ENCODE peak calls at places on chromosomes 1 and 21, in four cellular contexts. Z is heart right ventricle, S is cardiac muscle cell, L is body of pancreas. X is an unnamed sample.

GRCh38 chr21:28111151-28111619 is 881.5 kb downstream of the LTN1 start:
- DNase-seq in L (peak; percentile 54), S (peak; percentile 98), Z (peak; percentile 83), X (no peak)

GRCh38 chr1:161131721-161132409 is 602 bp downstream of the DEDD start:
- DNase-seq in Z (no peak), S (no peak), L (no peak), X (no peak)

GRCh38 chr1:33436557-33437296 is 5.8 kb upstream of the PHC2 start:
- DNase-seq in L (no peak), S (no peak), Z (no peak), X (no peak)

GRCh38 chr1:96028071-96028470 is 693.5 kb upstream of the PTBP2 start:
- DNase-seq in Z (no peak), S (no peak), L (no peak), X (no peak)

GRCh38 chr1:3684031-3684430 is 31.7 kb downstream of the TP73 start:
- DNase-seq in L (no peak), Z (no peak), S (peak; percentile 32), X (no peak)

GRCh38 chr1:61124691-61125090 is 42.3 kb downstream of the NFIA start:
- DNase-seq in L (peak; percentile 13), Z (peak; percentile 51), S (no peak), X (no peak)

GRCh38 chr1:62407398-62408009 is 29.3 kb upstream of the USP1 start:
- DNase-seq in Z (peak; percentile 38), S (peak; percentile 73), L (no peak), X (no peak)

GRCh38 chr21:15564907-15565306 is 164.9 kb upstream of the USP25 start:
- DNase-seq in L (no peak), Z (no peak), S (peak; percentile 15), X (no peak)

GRCh38 chr1:77430966-77431735 is 149.3 kb downstream of the AK5 start:
- DNase-seq in Z (no peak), L (no peak), S (peak; percentile 37), X (no peak)

GRCh38 chr1:7615138-7615537 is 156.0 kb upstream of the VAMP3 start:
- DNase-seq in Z (no peak), S (no peak), L (no peak), X (no peak)

GRCh38 chr21:34812510-34813265 is 143.9 kb downstream of the CLIC6 start:
- DNase-seq in S (peak; percentile 58), Z (no peak), L (no peak), X (no peak)
- H3K27ac ChIP-seq in S (no peak overlapping the region), Z (no peak overlapping the region), L (no peak overlapping the region), X (no peak overlapping the region)

DNA sequence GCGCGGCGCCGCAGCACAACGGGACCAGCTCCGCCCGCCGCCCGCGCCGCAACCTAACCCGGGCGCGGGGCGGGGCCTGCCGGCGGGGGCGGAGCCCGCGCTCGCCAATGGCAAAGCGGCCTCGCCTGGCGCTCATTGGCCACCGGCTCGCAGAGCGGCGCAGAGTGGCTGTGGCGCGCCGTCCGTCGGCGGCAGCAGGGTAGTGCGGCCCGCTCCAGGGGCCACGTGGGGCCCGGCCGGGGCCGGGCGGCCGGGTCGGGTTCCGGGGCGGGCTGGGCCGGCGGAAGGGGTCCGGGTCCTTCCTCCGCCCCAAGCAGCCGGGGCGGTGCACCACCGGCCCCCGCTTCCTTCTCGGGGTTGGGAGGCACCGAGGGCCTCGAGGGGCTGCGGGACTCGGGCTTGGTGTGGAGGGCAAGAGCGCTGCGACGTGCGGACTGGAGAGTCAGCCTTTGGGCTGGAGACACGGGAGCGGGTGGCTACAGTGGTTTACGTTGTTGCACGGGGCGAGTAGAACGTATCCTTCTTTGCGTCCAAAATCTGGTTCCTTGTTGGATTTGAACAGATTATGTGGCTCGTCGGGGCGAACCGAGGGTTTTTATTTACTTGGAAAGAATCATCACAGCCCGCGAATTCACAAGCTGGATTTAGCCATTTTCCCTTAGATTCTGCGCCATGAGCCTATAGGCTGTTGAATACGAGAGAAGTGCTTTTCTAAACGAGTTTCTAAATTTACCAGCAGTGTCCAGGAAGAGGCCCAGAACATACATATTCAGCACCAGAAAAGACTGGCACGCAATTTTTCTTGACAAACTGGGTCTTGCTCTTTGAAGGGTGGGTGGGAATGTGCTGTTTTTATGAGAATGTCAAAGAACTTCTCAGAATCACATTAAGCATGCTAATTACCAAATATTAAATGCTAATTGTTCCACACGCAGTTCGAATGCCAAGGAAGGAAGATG is at the start of gene SRM:
- DNase-seq in Z (peak; percentile 87), S (peak; percentile 94), L (peak; percentile 94), X (peak; percentile 69)
- TF ChIP-seq CTCF in Z (peak; percentile 67), S (peak; percentile 18), L (peak; percentile 47), X (peak; percentile 33)

DNA sequence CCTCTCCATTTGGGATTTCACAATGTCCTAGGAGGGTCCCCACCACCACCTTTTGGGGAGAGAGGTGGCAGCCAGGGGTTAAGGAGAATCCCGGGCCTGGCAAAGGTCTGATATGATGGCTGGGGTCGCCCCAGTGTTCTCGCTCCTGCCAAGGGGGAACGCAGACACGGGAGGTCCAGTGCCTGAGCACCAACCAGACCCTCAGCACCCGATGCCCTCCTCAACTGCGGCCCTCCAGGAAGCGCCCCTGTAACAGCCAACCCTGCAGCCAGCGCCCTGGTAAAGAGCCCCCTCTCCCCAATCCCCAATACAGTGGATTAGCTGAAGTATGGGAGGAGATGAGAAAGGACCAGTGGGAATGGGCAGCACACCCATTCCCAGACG is 10.4 kb downstream of the ADAMTSL4 start:
- DNase-seq in Z (no peak), S (no peak), L (no peak), X (no peak)
- H3K4me1 ChIP-seq in Z (peaks cover 53% of the 10 kb centered on the region), S (peaks cover 29% of the 10 kb centered on the region), L (peaks cover 53% of the 10 kb centered on the region), X (peaks cover 57% of the 10 kb centered on the region)

GRCh38 chr21:25636727-25637126 is 2.3 kb upstream of the JAM2 start:
- DNase-seq in Z (no peak), L (no peak), S (no peak), X (no peak)
- H3K27ac ChIP-seq in Z (no peak overlapping the region), L (no peak overlapping the region), S (no peak overlapping the region), X (no peak overlapping the region)

GRCh38 chr21:18370292-18370691 is 33.3 kb downstream of the TMPRSS15 start:
- DNase-seq in Z (no peak), L (no peak), S (no peak), X (no peak)

GRCh38 chr21:18373631-18374030 is 30.0 kb downstream of the TMPRSS15 start:
- DNase-seq in Z (no peak), L (no peak), S (no peak), X (no peak)

GRCh38 chr21:18368193-18368592 is 35.4 kb downstream of the TMPRSS15 start:
- DNase-seq in S (no peak), Z (no peak), L (no peak), X (no peak)

DNA sequence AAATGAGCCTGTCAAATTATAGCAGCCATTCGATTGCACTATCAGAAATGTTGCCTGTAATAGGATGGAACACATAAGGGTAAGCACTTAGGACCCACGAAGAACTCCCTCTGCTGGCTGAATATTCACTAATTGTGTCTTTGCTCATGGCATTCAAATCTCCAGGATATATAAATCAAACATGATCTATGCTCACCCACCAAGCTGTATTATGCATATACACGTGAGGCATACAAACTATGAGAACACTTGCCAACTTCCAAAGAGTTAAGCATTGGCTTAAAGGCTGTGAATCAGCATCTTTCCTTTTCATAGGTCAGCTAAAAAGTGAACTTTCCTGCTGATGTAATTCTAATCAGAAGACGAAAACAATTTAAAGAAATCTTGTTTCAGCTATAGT is 34.5 kb downstream of the TMPRSS15 start:
- DNase-seq in Z (no peak), L (no peak), S (no peak), X (no peak)
- TF ChIP-seq CTCF in Z (peak; percentile 29), L (no peak), S (no peak), X (no peak)

GRCh38 chr1:108704501-108704900 is 8.2 kb upstream of the FNDC7 start:
- DNase-seq in S (peak; percentile 67), Z (no peak), L (no peak), X (no peak)

GRCh38 chr1:108712605-108713150 is at the start of gene FNDC7:
- DNase-seq in S (peak; percentile 45), Z (no peak), L (no peak), X (no peak)

GRCh38 chr1:108706643-108707042 is 6.1 kb upstream of the FNDC7 start:
- DNase-seq in Z (no peak), S (no peak), L (no peak), X (no peak)

GRCh38 chr1:108703939-108704338 is 8.8 kb upstream of the FNDC7 start:
- DNase-seq in L (no peak), Z (no peak), S (no peak), X (no peak)

DNA sequence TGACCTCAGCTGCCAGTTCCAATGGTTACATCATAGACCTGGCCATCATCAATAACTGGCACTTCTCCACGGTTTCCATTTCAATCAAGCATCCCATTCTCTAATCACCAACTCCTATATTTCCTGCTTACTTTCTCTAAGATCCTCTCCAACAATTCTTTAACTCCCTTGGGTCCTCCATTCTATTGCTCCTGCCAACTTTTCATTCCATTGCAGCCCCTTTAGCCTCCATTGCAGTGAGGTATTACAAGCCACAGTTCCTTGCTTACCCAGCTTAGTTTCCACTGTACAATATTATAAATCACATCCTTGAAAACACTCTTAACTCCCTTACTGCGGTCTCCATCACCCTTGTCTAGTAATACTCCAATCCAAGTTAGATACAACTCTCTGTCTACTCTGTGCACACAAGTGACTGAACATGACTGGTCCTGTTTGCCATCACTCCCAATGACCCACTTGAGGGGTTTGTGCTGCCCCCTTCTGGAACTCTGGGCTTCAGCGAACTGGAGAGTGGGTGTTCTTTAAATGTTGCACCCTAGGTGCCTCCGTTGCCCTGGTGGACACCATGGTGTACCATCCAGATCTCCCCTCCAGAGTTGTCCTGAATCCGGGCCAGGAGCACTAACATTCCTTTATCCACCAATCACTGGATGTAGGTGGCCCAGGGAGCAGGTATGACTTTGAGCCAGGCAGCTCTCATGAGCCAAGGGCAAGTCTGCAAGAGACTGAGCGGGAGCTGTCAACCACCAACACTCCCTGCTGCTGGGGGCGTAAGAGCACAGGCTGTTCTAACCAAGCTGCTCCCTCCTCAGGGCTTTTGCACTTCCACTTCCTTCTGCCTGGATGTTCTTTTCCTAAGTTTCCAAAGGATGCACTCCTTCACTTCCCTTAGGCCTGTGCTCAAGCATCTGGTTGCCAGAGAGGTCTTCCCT is 3.7 kb upstream of the FNDC7 start:
- DNase-seq in L (no peak), S (peak; percentile 59), Z (no peak), X (no peak)
- H3K4me1 ChIP-seq in L (no peaks in the 10 kb centered on the region), S (no peaks in the 10 kb centered on the region), Z (no peaks in the 10 kb centered on the region), X (no peaks in the 10 kb centered on the region)

GRCh38 chr1:205237526-205238484 is 10.1 kb downstream of the TMCC2 start:
- DNase-seq in L (no peak), S (no peak), Z (no peak), X (no peak)
- H3K27ac ChIP-seq in L (no peak overlapping the region), S (no peak overlapping the region), Z (no peak overlapping the region), X (no peak overlapping the region)

GRCh38 chr1:119327436-119328155 is 41.0 kb upstream of the HAO2 start:
- DNase-seq in S (peak; percentile 39), L (peak; percentile 19), Z (no peak), X (no peak)
- TF ChIP-seq CTCF in S (peak; percentile 40), L (no peak), Z (no peak), X (no peak)

DNA sequence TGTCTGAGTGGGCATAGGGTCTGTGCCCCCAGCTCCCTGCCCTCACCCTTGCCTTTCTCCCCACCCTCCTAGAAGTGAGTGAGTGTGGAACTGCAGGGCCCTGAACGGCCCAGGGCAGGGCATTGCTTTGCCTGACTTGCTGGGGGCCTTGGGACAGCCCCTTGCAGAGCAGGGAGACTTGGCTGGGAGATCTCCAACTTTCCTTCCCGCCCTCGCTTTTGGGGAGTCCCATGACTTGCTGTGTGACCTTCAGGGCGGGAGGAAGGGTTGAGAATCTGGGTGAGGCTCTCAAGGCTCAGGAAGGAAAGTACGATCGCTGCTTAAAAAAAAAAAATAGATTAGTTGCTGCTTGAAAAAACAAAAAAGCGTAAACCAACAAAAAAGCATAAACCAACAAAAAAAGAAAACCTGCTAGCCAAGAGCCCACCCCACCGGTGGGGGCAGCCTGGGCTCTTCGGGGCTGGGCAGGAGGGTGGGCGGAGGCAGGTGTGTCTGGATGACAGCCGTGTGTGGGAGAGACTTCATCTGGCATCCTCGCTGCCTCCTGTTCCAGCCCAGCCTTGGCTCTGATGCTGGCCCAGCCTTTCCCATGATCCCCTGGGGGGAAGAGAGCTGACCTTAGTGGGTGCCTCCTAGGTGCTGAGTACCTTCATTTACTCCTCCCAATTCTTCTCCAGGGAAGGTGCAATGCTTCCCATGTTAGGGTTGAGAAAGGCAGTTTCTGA is 6.5 kb downstream of the NBL1 start:
- DNase-seq in L (no peak), Z (peak; percentile 46), S (no peak), X (no peak)
- H3K4me1 ChIP-seq in L (peaks cover 8% of the 10 kb centered on the region), Z (peaks cover 87% of the 10 kb centered on the region), S (no peaks in the 10 kb centered on the region), X (peaks cover 22% of the 10 kb centered on the region)

X was measured in thoracic aorta.